ENCODE peak calls at places on chromosomes 6 and 20, in six cellular contexts. Z is HepG2, B is neural progenitor cell, N is PC-3, T is IMR-90, E is GM23338. D is an unnamed sample. For H4K20me1, the result is how much of the 10 kb centered on the place peaks cover.

GRCh38 chr6:154228521-154228905 is 128.1 kb downstream of the IPCEF1 start:
- DNase-seq in Z (no peak), B (no peak), N (no peak), T (no peak), E (no peak), D (no peak)

GRCh38 chr20:53841741-53842140 is 228.7 kb downstream of the BCAS1 start:
- DNase-seq in Z (no peak), B (no peak), N (no peak), T (no peak), E (no peak), D (no peak)

GRCh38 chr20:35831029-35831428 is 59.2 kb downstream of the PHF20 start:
- DNase-seq in Z (no peak), B (no peak), N (peak), T (peak), E (no peak), D (no peak)

GRCh38 chr20:46368902-46369268 is 37.5 kb downstream of the ELMO2 start:
- DNase-seq in Z (no peak), B (no peak), N (peak), T (peak), E (no peak), D (no peak)

GRCh38 chr6:150025201-150025917 is at the start of gene RAET1L:
- DNase-seq in Z (no peak), B (no peak), N (peak), T (peak), E (peak), D (no peak)

GRCh38 chr20:878511-879307 is 37.4 kb downstream of the ANGPT4 start:
- DNase-seq in Z (no peak), B (peak), N (peak), T (peak), E (peak), D (peak)

GRCh38 chr20:1803216-1804128 is 91.7 kb upstream of the SIRPA start:
- DNase-seq in Z (no peak), B (peak), N (no peak), T (peak), E (peak), D (peak)

GRCh38 chr6:28353981-28354676 is 4.4 kb downstream of the ZKSCAN3 start:
- DNase-seq in Z (no peak), B (no peak), N (peak), T (peak), E (no peak), D (no peak)

GRCh38 chr6:45985026-45985425 is 30.6 kb downstream of the CLIC5 start:
- DNase-seq in Z (no peak), B (no peak), N (no peak), T (no peak), E (no peak), D (no peak)

GRCh38 chr6:47292944-47293343 is 16.8 kb downstream of the TNFRSF21 start:
- DNase-seq in Z (peak), B (no peak), N (peak), T (peak), E (no peak), D (no peak)
- H4K20me1 ChIP-seq in Z (half or more), B (under half), N (half or more), T (under half), E (half or more), D (under half)

DNA sequence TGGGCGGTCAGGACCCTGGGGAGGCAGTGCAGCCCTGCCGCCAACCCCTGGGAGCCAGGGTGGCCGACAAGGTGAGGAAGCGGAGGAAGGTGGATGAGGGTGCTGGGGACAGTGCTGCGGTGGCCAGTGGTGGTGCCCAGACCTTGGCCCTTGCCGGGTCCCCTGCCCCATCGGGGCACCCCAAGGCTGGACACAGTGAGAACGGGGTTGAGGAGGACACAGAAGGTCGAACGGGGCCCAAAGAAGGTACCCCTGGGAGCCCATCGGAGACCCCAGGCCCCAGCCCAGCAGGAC is 4.0 kb upstream of the COL9A3 start:
- DNase-seq in Z (no peak), B (no peak), N (no peak), T (no peak), E (no peak), D (no peak)
- H4K20me1 ChIP-seq in Z (under half), B (under half), N (under half), T (under half), E (under half), D (under half)

DNA sequence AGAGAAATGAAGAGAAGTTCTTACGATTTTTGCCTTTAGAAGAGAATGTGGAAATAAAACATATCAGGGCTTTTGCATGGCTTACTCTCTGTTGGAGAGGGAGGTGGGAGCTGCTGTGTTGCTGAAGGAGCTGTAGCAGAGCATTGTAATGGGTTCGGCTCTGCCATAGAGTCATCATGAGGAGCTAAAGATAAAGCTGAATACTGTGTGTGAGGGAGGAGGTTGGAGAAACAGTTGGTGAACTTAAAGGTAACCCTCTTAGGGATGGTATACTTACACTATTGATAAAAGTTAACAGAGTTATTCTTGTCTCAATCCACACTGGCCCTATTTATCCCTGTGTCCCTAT is 34.8 kb downstream of the CTNNBL1 start:
- DNase-seq in Z (no peak), B (no peak), N (no peak), T (no peak), E (no peak), D (no peak)
- H4K20me1 ChIP-seq in Z (under half), B (under half), N (under half), T (under half), E (under half), D (under half)

DNA sequence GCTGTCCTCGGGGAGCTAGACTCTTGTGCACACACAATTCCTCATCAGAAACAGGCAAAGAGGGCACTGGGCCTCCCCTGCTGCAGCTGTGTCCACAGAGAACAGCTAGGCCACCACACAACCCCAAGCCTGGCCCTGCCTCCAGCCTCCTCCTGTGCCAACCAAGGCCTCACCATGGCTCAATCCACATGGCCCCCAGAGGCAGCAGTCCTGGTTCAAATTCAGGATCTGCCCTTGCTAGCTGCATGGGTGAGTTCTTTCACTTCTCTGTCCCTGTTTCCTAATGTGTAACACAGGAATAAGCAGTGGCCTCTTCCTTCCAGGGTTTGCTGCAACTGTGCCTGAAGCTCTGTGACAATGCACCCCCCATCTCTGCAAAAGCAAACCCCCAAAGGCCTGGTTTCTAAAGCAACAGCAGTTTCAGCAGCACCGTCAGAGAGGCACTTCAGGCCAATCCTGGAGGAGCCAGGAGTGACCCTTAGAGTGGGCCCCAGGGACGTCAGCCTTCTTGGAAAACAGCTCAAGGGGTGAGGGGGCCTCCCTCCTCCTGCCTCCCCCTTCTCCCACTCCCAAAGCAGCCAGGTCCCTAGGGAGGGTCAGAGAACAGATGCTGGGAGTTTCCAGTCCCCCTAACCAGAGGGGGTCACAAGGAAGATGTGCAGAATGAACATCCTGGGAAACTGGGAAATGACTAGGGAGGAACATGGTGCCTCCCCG is 2.2 kb downstream of the ADISSP start:
- DNase-seq in Z (no peak), B (no peak), N (no peak), T (no peak), E (no peak), D (peak)
- H4K20me1 ChIP-seq in Z (under half), B (under half), N (under half), T (under half), E (under half), D (under half)

DNA sequence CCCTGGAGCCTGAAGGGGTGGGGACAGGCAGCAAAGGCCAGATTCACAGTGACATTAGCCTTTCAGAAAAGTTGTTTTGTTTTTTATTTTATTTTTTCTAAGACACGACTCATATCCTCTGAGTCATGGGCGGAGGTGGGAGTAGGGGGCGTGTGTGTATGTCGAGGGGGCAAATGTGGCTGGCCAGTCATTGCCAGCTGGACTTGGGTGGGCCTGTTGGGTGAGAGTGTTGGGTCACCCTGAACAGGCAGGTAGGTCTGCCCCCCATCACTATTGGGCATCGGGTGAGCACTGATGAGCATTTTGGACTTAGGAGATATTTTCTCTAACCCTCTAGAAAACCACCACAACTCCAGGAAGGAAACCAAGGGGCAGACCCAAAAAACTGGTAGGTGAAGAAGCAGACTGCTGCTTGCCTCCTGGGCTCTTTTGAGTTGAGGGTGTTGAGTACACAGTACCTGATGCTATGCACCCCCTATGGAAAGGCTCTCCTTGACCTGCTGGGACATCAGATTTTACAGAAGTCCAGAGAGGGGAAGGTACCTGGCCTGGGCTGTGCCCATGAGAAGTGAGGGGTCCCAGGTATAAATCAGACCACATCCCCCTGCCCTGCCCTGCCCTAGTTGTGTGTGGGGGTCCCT is 5.6 kb downstream of the SMIM29 start:
- DNase-seq in Z (no peak), B (no peak), N (peak), T (peak), E (no peak), D (no peak)
- H4K20me1 ChIP-seq in Z (under half), B (half or more), N (under half), T (under half), E (half or more), D (under half)

GRCh38 chr6:122042851-122043250 is 356.6 kb upstream of the HSF2 start:
- DNase-seq in Z (no peak), B (no peak), N (no peak), T (peak), E (no peak), D (no peak)

GRCh38 chr6:122049341-122049740 is 350.1 kb upstream of the HSF2 start:
- DNase-seq in Z (no peak), B (peak), N (no peak), T (peak), E (peak), D (no peak)

GRCh38 chr6:122042380-122042779 is 357.1 kb upstream of the HSF2 start:
- DNase-seq in Z (no peak), B (no peak), N (no peak), T (no peak), E (no peak), D (no peak)

GRCh38 chr6:122048570-122048969 is 350.9 kb upstream of the HSF2 start:
- DNase-seq in Z (no peak), B (no peak), N (no peak), T (peak), E (no peak), D (no peak)

DNA sequence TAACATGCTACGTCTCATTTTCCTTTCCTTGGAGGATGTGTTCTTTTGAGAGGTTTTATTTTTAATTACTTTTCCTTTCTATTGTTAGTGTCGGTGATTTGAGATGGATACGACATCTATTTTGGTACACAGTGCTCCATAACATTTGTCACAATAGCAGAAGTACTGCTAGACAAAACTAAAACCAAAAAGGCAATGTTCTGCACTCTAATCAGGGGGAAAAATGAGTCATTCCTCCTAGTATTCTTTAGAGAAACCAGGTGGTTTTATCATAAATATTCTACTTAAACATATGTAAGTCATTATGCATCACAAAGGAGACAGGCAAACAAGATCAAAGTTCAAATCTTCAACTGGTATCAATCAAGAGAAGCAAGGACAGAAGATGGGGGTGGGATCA is 356.0 kb upstream of the HSF2 start:
- DNase-seq in Z (no peak), B (no peak), N (no peak), T (peak), E (no peak), D (no peak)
- H4K20me1 ChIP-seq in Z (under half), B (under half), N (under half), T (under half), E (under half), D (under half)

GRCh38 chr20:44031001-44031574 is 116.4 kb downstream of the TOX2 start:
- DNase-seq in Z (no peak), B (no peak), N (no peak), T (no peak), E (no peak), D (no peak)

GRCh38 chr20:44031822-44032582 is 117.3 kb downstream of the TOX2 start:
- DNase-seq in Z (no peak), B (no peak), N (no peak), T (no peak), E (no peak), D (peak)

GRCh38 chr20:44028868-44029847 is 114.5 kb downstream of the TOX2 start:
- DNase-seq in Z (no peak), B (no peak), N (no peak), T (no peak), E (no peak), D (no peak)

GRCh38 chr20:44029848-44030230 is 115.2 kb downstream of the TOX2 start:
- DNase-seq in Z (no peak), B (no peak), N (no peak), T (no peak), E (no peak), D (no peak)

DNA sequence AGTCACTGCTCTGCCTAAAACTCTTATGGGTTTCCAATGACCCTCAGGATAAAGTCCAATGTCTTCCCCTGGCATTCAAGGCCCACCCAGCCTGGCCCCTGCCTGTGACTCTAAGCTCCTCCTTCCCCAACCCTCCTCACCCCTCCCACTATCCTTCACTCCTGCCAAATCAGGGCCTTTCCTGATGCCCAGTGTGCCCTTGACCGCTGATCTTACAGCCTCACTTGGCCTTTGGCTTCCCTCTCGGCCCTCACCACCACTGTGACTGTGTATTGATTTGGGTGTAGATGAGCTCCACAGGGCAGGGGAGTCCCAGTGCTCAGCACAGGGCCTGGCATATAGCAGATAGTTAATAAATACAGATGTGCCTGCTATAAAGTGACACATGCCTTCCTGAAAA is 115.7 kb downstream of the TOX2 start:
- DNase-seq in Z (no peak), B (no peak), N (no peak), T (no peak), E (no peak), D (no peak)
- H4K20me1 ChIP-seq in Z (under half), B (under half), N (under half), T (under half), E (under half), D (under half)

DNA sequence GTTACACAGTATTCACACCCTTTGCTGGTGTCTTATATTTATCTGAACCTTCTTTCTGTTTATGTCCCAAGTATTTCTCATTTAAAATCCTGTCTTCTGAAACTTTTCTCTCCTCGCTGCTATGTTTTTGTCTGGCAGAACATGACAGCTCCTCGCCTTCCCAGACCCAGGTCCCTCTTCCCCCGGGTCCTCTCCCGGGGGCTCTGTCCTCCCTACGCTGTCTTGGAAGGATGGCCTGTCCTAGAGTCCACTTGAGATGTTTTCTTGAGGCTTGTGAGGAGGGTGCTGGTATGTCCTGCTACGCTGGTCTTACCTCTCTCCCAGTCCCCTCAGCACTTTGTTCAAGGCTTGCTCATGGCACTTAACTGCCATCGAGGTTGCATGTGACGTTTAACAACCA is 6.2 kb downstream of the GID8 start:
- DNase-seq in Z (no peak), B (no peak), N (no peak), T (no peak), E (no peak), D (no peak)
- H4K20me1 ChIP-seq in Z (under half), B (half or more), N (under half), T (under half), E (half or more), D (under half)

GRCh38 chr6:3272911-3273547 is 14.3 kb downstream of the PSMG4 start:
- DNase-seq in Z (no peak), B (no peak), N (no peak), T (no peak), E (no peak), D (no peak)
- H4K20me1 ChIP-seq in Z (under half), B (under half), N (under half), T (under half), E (under half), D (under half)

GRCh38 chr6:63672582-63673129 is 37.1 kb downstream of the PHF3 start:
- DNase-seq in Z (no peak), B (no peak), N (no peak), T (no peak), E (no peak), D (peak)
- H4K20me1 ChIP-seq in Z (half or more), B (half or more), N (under half), T (under half), E (under half), D (under half)

D was measured in Karpas-422.